ENCODE peak calls at places on chromosomes 2 and 18, in seven cellular contexts. J is glutamatergic neuron, P is GM13977, W is thoracic aorta, Q is Calu3, K is progenitor cell of endocrine pancreas, H is H1. Y is an unnamed sample.
A peak's percentile ranks its signal among the peaks of the same experiment; 100 is the strongest.

GRCh38 chr2:233844064-233844807 is 10.1 kb downstream of the HJURP start:
- DNase-seq in J (no peak), P (no peak), W (no peak), Q (no peak), K (no peak), H (no peak), Y (no peak)

GRCh38 chr2:211161236-211161635 is 604.8 kb downstream of the CPS1 start:
- DNase-seq in J (no peak), P (no peak), W (no peak), Q (no peak), K (no peak), H (no peak), Y (no peak)

GRCh38 chr2:67574230-67574629 is 177.1 kb downstream of the ETAA1 start:
- DNase-seq in J (no peak), P (no peak), W (no peak), Q (no peak), K (no peak), H (no peak), Y (no peak)

GRCh38 chr2:114784046-114784445 is 341.6 kb downstream of the DPP10 start:
- DNase-seq in J (no peak), P (no peak), W (no peak), Q (no peak), K (no peak), H (no peak), Y (no peak)

GRCh38 chr2:229392214-229392613 is 121.1 kb upstream of the PID1 start:
- DNase-seq in J (no peak), P (no peak), W (no peak), Q (no peak), K (no peak), H (no peak), Y (no peak)

GRCh38 chr2:134347756-134348155 is 93.9 kb downstream of the MGAT5 start:
- DNase-seq in J (no peak), P (no peak), W (no peak), Q (no peak), K (no peak), H (no peak), Y (no peak)

GRCh38 chr2:230179086-230179485 is 40.7 kb downstream of the SP110 start:
- DNase-seq in J (no peak), P (no peak), W (no peak), Q (no peak), K (no peak), H (no peak), Y (no peak)

GRCh38 chr18:48003426-48004349 is 73.2 kb upstream of the SMAD2 start:
- DNase-seq in J (no peak), P (no peak), W (no peak), Q (peak; percentile 53), K (no peak), H (no peak), Y (no peak)

GRCh38 chr2:19358242-19359020 is at the start of gene OSR1:
- DNase-seq in J (peak; percentile 57), P (peak; percentile 37), W (no peak), Q (peak; percentile 54), K (peak; percentile 52), H (no peak), Y (peak; percentile 46)

GRCh38 chr2:15311201-15311882 is 249.8 kb downstream of the NBAS start:
- DNase-seq in J (no peak), P (peak; percentile 25), W (no peak), Q (no peak), K (no peak), H (no peak), Y (no peak)

GRCh38 chr2:66426250-66427064 is 8.5 kb upstream of the MEIS1 start:
- DNase-seq in J (peak; percentile 42), P (no peak), W (no peak), Q (no peak), K (no peak), H (no peak), Y (no peak)

GRCh38 chr18:4125246-4125938 is 329.7 kb downstream of the DLGAP1 start:
- DNase-seq in J (peak; percentile 36), P (no peak), W (no peak), Q (no peak), K (no peak), H (no peak), Y (no peak)

GRCh38 chr18:74073957-74074356 is 73.7 kb downstream of the FBXO15 start:
- DNase-seq in J (no peak), P (no peak), W (no peak), Q (no peak), K (no peak), H (no peak), Y (no peak)

GRCh38 chr2:164115806-164116205 is 380.0 kb upstream of the FIGN start:
- DNase-seq in J (no peak), P (no peak), W (no peak), Q (no peak), K (no peak), H (no peak), Y (no peak)

GRCh38 chr2:13015941-13016340 is 299.2 kb downstream of the TRIB2 start:
- DNase-seq in J (no peak), P (no peak), W (no peak), Q (no peak), K (no peak), H (no peak), Y (no peak)

GRCh38 chr2:241844066-241844728 is 14.5 kb downstream of the PDCD1 start:
- DNase-seq in J (peak; percentile 73), P (peak; percentile 92), W (no peak), Q (peak; percentile 79), K (peak; percentile 48), H (no peak), Y (peak; percentile 50)

GRCh38 chr2:202122167-202122540 is 49.1 kb downstream of the KIAA2012 start:
- DNase-seq in J (no peak), P (no peak), W (no peak), Q (no peak), K (no peak), H (no peak), Y (no peak)

GRCh38 chr18:42183746-42184145 is 228.7 kb downstream of the PIK3C3 start:
- DNase-seq in J (no peak), P (no peak), W (no peak), Q (peak; percentile 1), K (no peak), H (no peak), Y (no peak)

GRCh38 chr2:75256485-75256884 is 57.2 kb upstream of the TACR1 start:
- DNase-seq in J (no peak), P (no peak), W (no peak), Q (no peak), K (no peak), H (no peak), Y (no peak)

GRCh38 chr2:174524525-174524924 is 37.7 kb upstream of the GPR155 start:
- DNase-seq in J (no peak), P (no peak), W (no peak), Q (no peak), K (no peak), H (no peak), Y (no peak)

GRCh38 chr18:57538614-57539013 is 47.9 kb downstream of the FECH start:
- DNase-seq in J (no peak), P (no peak), W (no peak), Q (no peak), K (no peak), H (no peak), Y (no peak)
- TF ChIP-seq CTCF in J (no peak), P (no peak), W (no peak), Q (no peak), K (no peak), H (no peak), Y (no peak)

GRCh38 chr18:22280453-22280750 is 111.0 kb downstream of the GATA6 start:
- DNase-seq in J (no peak), P (no peak), W (no peak), Q (no peak), K (no peak), H (no peak), Y (no peak)

GRCh38 chr18:22279741-22280452 is 110.5 kb downstream of the GATA6 start:
- DNase-seq in J (no peak), P (no peak), W (no peak), Q (no peak), K (no peak), H (no peak), Y (no peak)

GRCh38 chr18:22283397-22283796 is 114.0 kb downstream of the GATA6 start:
- DNase-seq in J (no peak), P (no peak), W (no peak), Q (no peak), K (no peak), H (no peak), Y (no peak)

GRCh38 chr18:22284581-22285230 is 115.3 kb downstream of the GATA6 start:
- DNase-seq in J (no peak), P (no peak), W (no peak), Q (no peak), K (no peak), H (no peak), Y (no peak)

DNA sequence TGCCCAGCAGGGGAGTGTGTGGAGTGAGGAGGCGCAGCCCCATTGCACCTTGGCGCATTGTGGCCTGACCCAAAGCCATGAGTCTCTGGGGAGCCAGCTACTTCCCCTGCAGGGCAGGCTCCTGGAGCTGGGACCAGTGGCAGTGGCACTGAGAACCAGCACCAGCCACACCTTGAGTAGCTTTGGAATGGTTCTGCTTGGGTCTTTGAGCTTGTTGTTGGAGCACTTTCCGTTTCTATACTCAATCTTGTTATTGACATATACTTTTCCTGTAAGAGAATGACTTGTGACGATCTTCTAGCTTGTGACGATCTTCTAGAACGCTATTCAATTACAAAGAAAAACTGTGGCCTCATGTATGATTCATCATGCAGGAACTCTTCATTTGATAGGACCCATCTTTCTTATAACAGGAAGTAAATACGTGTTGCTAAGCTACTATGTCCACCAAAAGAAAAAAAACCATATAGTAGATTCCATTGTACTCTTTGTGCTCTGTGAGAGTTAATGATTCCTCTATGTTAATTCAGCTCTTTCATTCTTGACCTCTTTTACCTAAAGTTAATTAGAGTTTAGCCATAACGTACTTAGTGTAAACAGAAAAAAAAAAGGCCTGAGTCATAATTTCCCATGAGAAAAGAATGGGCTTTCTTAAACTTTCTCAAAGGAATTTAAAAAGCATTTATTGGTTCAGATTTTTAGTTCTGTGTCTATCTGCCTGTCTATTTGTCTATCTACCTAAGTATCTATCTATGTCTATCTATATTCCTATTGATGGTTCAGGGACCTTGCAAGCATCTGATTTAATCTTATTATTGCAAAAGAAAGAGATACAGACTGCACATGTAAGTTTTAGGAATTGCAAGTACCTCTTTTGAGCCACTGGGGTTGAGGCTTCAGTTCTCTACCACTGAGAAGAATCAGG is 113.2 kb downstream of the GATA6 start:
- DNase-seq in J (no peak), P (no peak), W (no peak), Q (peak; percentile 69), K (no peak), H (no peak), Y (no peak)
- TF ChIP-seq CTCF in J (no peak), P (no peak), W (no peak), Q (no peak), K (no peak), H (no peak), Y (no peak)

GRCh38 chr2:169693344-169693743 is 861 bp downstream of the CFAP210 start:
- DNase-seq in J (no peak), P (no peak), W (no peak), Q (peak; percentile 34), K (no peak), H (no peak), Y (no peak)
- TF ChIP-seq CTCF in J (no peak), P (peak; percentile 25), W (no peak), Q (peak; percentile 10), K (no peak), H (no peak), Y (no peak)

DNA sequence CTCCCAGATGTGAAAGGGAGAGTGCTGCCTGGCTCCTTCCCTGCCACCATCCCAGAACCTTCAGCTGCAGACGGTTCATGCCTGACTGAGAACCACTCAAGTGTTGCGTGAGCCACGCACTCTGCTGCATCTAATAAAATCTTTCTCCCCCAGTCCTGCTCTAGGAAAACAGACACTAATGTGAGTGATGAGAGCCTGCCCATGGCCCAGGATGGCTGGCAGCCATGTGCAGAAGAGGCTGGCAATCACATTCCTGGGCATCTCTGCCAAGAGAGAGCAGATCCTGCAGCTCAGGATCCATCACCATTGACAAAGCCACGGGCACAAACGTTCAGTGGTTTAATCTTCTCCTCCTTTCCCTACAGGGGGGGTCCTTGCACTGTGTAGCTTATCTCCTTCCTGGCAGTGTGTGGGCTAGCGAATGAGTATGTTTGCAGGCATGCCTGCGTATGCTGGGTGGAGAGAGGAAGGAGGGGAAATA is 477.5 kb downstream of the SLC4A3 start:
- DNase-seq in J (no peak), P (no peak), W (peak; percentile 5), Q (peak; percentile 32), K (no peak), H (no peak), Y (no peak)
- TF ChIP-seq CTCF in J (no peak), P (peak; percentile 7), W (no peak), Q (no peak), K (peak; percentile 26), H (peak; percentile 0), Y (no peak)